ENCODE peak calls at places on chromosomes 5 and 9, in ten cellular contexts. K, J, C, M, B, U, G, P, L and W are unnamed samples.
A peak's percentile ranks its signal among the peaks of the same experiment; 100 is the strongest.

GRCh38 chr5:140862441-140863295 is 6.1 kb upstream of the PCDHA11 start:
- DNase-seq in C (no peak), L (no peak), G (no peak), P (no peak), B (no peak), J (no peak), U (no peak), K (no peak), M (no peak), W (no peak)

GRCh38 chr9:84597131-84597530 is 72.4 kb upstream of the NTRK2 start:
- DNase-seq in J (no peak), G (no peak), B (no peak), U (no peak), P (no peak), L (no peak), M (no peak), K (peak; percentile 66), C (no peak), W (no peak)

GRCh38 chr9:124661184-124661755 is 109.8 kb downstream of the NR6A1 start:
- DNase-seq in C (no peak), P (no peak), K (no peak), U (no peak), J (no peak), L (no peak), M (no peak), B (peak; percentile 52), G (no peak), W (no peak)

GRCh38 chr5:150585781-150586461 is 54.5 kb upstream of the SYNPO start:
- DNase-seq in K (no peak), J (no peak), B (peak; percentile 36), U (no peak), P (no peak), G (no peak), L (no peak), M (no peak), C (no peak), W (no peak)

GRCh38 chr9:88660611-88661010 is 125.6 kb downstream of the NXNL2 start:
- DNase-seq in B (no peak), J (no peak), U (no peak), G (no peak), P (peak; percentile 62), L (peak; percentile 69), K (peak; percentile 36), M (peak; percentile 83), C (no peak), W (no peak)

GRCh38 chr9:112041536-112042243 is 133.4 kb downstream of the SUSD1 start:
- DNase-seq in G (no peak), P (peak; percentile 99), M (peak; percentile 82), C (no peak), B (peak; percentile 99), K (no peak), L (peak; percentile 96), U (peak; percentile 87), J (no peak), W (no peak)

GRCh38 chr5:74149395-74149794 is 491.1 kb downstream of the ENC1 start:
- DNase-seq in G (no peak), B (no peak), M (no peak), C (no peak), L (peak; percentile 80), J (no peak), K (no peak), P (peak; percentile 83), U (no peak), W (no peak)

GRCh38 chr9:70954126-70954525 is 167.3 kb downstream of the TRPM3 start:
- DNase-seq in P (peak; percentile 92), M (peak; percentile 73), C (no peak), J (no peak), B (peak; percentile 30), L (peak; percentile 34), U (peak; percentile 72), K (no peak), G (no peak), W (no peak)

GRCh38 chr5:97534166-97534565 is 351.1 kb upstream of the RIOK2 start:
- DNase-seq in J (no peak), C (no peak), K (peak; percentile 74), M (peak; percentile 65), U (peak; percentile 53), P (peak; percentile 94), L (peak; percentile 88), B (peak; percentile 36), G (no peak), W (no peak)

GRCh38 chr5:56161446-56161838 is 71.7 kb downstream of the ANKRD55 start:
- DNase-seq in G (no peak), B (no peak), M (no peak), U (no peak), L (no peak), P (no peak), K (no peak), C (no peak), J (no peak), W (no peak)

GRCh38 chr9:12785251-12785880 is 10.5 kb downstream of the LURAP1L start:
- DNase-seq in L (peak; percentile 92), M (no peak), B (no peak), C (no peak), J (no peak), G (no peak), U (no peak), K (no peak), P (no peak), W (no peak)

GRCh38 chr5:137470111-137470920 is 28.8 kb downstream of the SPOCK1 start:
- DNase-seq in K (no peak), G (no peak), B (no peak), J (no peak), L (peak; percentile 94), U (peak; percentile 51), C (no peak), P (peak; percentile 87), M (no peak), W (no peak)

GRCh38 chr5:151108566-151108965 is 27.7 kb upstream of the TNIP1 start:
- DNase-seq in U (no peak), M (no peak), C (no peak), B (no peak), L (no peak), J (no peak), K (no peak), G (no peak), P (no peak), W (no peak)

GRCh38 chr5:169160405-169160901 is 140.5 kb downstream of the SLIT3 start:
- DNase-seq in M (peak; percentile 47), P (peak; percentile 75), C (no peak), J (no peak), B (no peak), G (no peak), U (peak; percentile 36), K (no peak), L (peak; percentile 45), W (no peak)

GRCh38 chr9:108083160-108083559 is 593.6 kb upstream of the KLF4 start:
- DNase-seq in J (no peak), M (no peak), G (no peak), K (peak; percentile 36), L (no peak), P (no peak), C (no peak), B (no peak), U (no peak), W (no peak)

GRCh38 chr5:10595305-10595677 is 31.4 kb downstream of the ANKRD33B start:
- DNase-seq in M (no peak), L (peak; percentile 33), K (no peak), G (no peak), B (peak; percentile 7), U (no peak), P (no peak), C (no peak), J (no peak), W (no peak)

GRCh38 chr5:14741131-14741530 is 76.6 kb downstream of the OTULIN start:
- DNase-seq in U (no peak), C (no peak), B (no peak), G (no peak), L (no peak), P (no peak), K (no peak), J (no peak), M (no peak), W (no peak)

GRCh38 chr9:125747765-125748510 is 765 bp downstream of the PBX3 start:
- DNase-seq in C (peak; percentile 23), J (peak; percentile 43), B (peak; percentile 36), K (peak; percentile 56), G (no peak), U (no peak), P (peak; percentile 40), L (peak; percentile 14), M (peak; percentile 48), W (no peak)

GRCh38 chr5:149356391-149356790 is 1.5 kb upstream of the PCYOX1L start:
- DNase-seq in P (no peak), C (no peak), K (peak; percentile 14), B (no peak), U (no peak), M (no peak), L (no peak), J (no peak), G (no peak), W (no peak)